ENCODE peak calls at places on chromosome 13, in four cellular contexts. E, B, H and F are unnamed samples.

GRCh38 chr13:111398715-111399299 is 78.4 kb downstream of the TEX29 start:
- DNase-seq in B (no peak), H (peak; percentile 5), E (no peak), F (no peak)

GRCh38 chr13:34810996-34811395 is 131.1 kb upstream of the NBEA start:
- DNase-seq in B (no peak), H (no peak), E (no peak), F (no peak)

GRCh38 chr13:97460004-97460756 is 26.2 kb downstream of the RAP2A start:
- DNase-seq in E (no peak), B (no peak), H (no peak), F (no peak)

GRCh38 chr13:85377783-85378182 is 421.4 kb downstream of the SLITRK6 start:
- DNase-seq in E (peak; percentile 84), B (no peak), H (no peak), F (no peak)

GRCh38 chr13:20174656-20175405 is 14.0 kb upstream of the GJA3 start:
- DNase-seq in H (peak; percentile 89), B (peak; percentile 97), E (peak; percentile 99), F (no peak)

GRCh38 chr13:24074687-24075086 is 85.8 kb upstream of the SPATA13 start:
- DNase-seq in H (peak; percentile 73), E (peak; percentile 54), B (peak; percentile 46), F (no peak)

GRCh38 chr13:22874839-22875238 is 305.9 kb upstream of the SGCG start:
- DNase-seq in E (no peak), H (no peak), B (no peak), F (no peak)

GRCh38 chr13:53064721-53065120 is 36.1 kb downstream of the OLFM4 start:
- DNase-seq in E (no peak), B (no peak), H (no peak), F (no peak)

GRCh38 chr13:97568850-97569249 is 134.9 kb downstream of the RAP2A start:
- DNase-seq in H (peak; percentile 34), E (peak; percentile 6), B (no peak), F (no peak)

GRCh38 chr13:22625691-22626090 is 555.1 kb upstream of the SGCG start:
- DNase-seq in B (no peak), H (no peak), E (no peak), F (no peak)

GRCh38 chr13:62357887-62358645 is 942.4 kb upstream of the PCDH20 start:
- DNase-seq in E (peak; percentile 62), B (no peak), H (no peak), F (no peak)

GRCh38 chr13:33363328-33363727 is 77.8 kb upstream of the STARD13 start:
- DNase-seq in B (no peak), H (no peak), E (no peak), F (no peak)

GRCh38 chr13:63092461-63092860 is 1676.8 kb upstream of the PCDH20 start:
- DNase-seq in B (no peak), E (no peak), H (no peak), F (no peak)

GRCh38 chr13:76968041-76968440 is 19.7 kb downstream of the ACOD1 start:
- DNase-seq in E (no peak), B (no peak), H (no peak), F (no peak)

GRCh38 chr13:76293751-76294150 is 592.5 kb downstream of the KCTD12 start:
- DNase-seq in E (peak; percentile 16), H (no peak), B (no peak), F (no peak)

GRCh38 chr13:48564046-48564445 is 31.2 kb upstream of the RCBTB2 start:
- DNase-seq in H (no peak), E (peak; percentile 52), B (no peak), F (no peak)

GRCh38 chr13:30923423-30923822 is 9.0 kb upstream of the TEX26 start:
- DNase-seq in E (no peak), B (no peak), H (no peak), F (no peak)
- H3K27me3 ChIP-seq in E (peaks cover 66% of the 10 kb centered on the region), B (no peaks in the 10 kb centered on the region), H (no peaks in the 10 kb centered on the region), F (peaks cover 1% of the 10 kb centered on the region)

GRCh38 chr13:31198524-31198923 is 1.3 kb upstream of the B3GLCT start:
- DNase-seq in B (no peak), H (no peak), E (no peak), F (no peak)

GRCh38 chr13:31201341-31202024 is 1.7 kb downstream of the B3GLCT start:
- DNase-seq in B (no peak), E (peak; percentile 50), H (no peak), F (no peak)

GRCh38 chr13:31199849-31200635 is at the start of gene B3GLCT:
- DNase-seq in E (peak; percentile 87), H (peak; percentile 84), B (peak; percentile 68), F (peak; percentile 83)

GRCh38 chr13:31199527-31199848 is 287 bp upstream of the B3GLCT start:
- DNase-seq in E (no peak), B (no peak), H (no peak), F (no peak)

DNA sequence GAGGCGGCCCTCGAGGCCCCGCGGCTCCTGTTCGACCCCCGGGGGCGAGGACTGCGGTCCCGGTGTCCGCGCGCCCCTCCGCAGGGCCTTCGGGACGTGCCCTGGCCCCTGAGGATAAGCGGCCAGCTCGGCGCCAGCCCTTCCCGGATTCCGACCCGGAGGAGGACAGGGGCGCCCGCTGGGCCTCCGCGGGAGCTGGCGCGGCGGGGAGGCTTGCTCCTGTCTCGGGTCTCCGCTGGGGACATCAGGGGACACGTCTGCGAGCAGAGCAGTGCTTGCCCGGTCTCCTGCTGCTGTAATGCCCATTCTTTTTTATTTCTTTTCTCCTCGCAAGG is 828 bp downstream of the B3GLCT start:
- DNase-seq in B (no peak), H (peak; percentile 50), E (peak; percentile 31), F (no peak)
- H3K27ac ChIP-seq in B (peak overlapping the region; percentile 94), H (peak overlapping the region; percentile 93), E (no peak overlapping the region), F (peak overlapping the region; percentile 84)

GRCh38 chr13:112738606-112739005 is 48.8 kb downstream of the ATP11A start:
- DNase-seq in H (no peak), B (no peak), E (no peak), F (no peak)

GRCh38 chr13:112741835-112742570 is 52.2 kb downstream of the ATP11A start:
- DNase-seq in H (no peak), E (no peak), B (no peak), F (no peak)

GRCh38 chr13:112741185-112741755 is 51.4 kb downstream of the ATP11A start:
- DNase-seq in E (no peak), H (no peak), B (no peak), F (no peak)

GRCh38 chr13:112742583-112742982 is 52.7 kb downstream of the ATP11A start:
- DNase-seq in B (no peak), H (no peak), E (no peak), F (no peak)

DNA sequence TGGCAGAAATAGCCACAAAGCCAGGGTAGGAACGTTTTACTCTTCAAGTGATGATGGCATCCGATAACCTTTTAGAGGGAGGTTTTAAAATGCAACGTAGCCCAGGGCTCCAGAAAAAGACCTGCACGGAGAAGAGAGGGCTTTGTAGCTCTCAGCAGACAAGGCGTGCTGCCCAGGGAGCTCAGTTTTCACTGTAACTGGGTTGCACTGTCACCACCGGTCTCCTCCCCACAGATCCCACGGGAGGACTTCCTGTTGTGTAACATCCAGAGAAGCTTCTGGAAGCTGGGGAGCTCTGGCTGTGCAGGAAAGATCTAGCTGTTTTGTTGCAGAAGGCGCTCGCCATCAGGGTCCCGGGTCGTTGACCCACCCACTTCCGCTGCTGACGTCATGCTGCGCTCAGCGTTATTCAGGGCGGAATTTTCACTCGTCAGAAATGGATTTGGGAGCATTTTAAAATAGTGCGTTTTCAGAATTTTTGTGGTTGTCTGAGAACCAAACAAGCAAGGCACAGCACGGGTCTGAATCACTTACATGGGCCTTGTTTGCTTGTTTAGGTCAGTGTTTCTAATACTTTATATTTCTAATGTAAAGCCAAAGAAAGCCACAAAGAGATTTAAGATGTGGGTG is 50.8 kb downstream of the ATP11A start:
- DNase-seq in H (peak; percentile 45), B (peak; percentile 84), E (no peak), F (no peak)
- H3K27me3 ChIP-seq in H (no peaks in the 10 kb centered on the region), B (no peaks in the 10 kb centered on the region), E (no peaks in the 10 kb centered on the region), F (no peaks in the 10 kb centered on the region)

GRCh38 chr13:41310963-41311606 is at the start of gene NAA16:
- DNase-seq in B (peak; percentile 85), H (peak; percentile 88), E (peak; percentile 86), F (peak; percentile 90)

GRCh38 chr13:41313659-41314197 is 2.7 kb downstream of the NAA16 start:
- DNase-seq in B (no peak), E (no peak), H (no peak), F (no peak)

GRCh38 chr13:41315466-41316047 is 4.5 kb downstream of the NAA16 start:
- DNase-seq in B (no peak), E (no peak), H (no peak), F (no peak)

GRCh38 chr13:41311607-41312500 is 787 bp downstream of the NAA16 start:
- DNase-seq in B (no peak), H (peak; percentile 49), E (peak; percentile 35), F (peak; percentile 64)

GRCh38 chr13:41313117-41313516 is 2.0 kb downstream of the NAA16 start:
- DNase-seq in B (no peak), H (no peak), E (no peak), F (no peak)
- H3K27ac ChIP-seq in B (peak overlapping the region; percentile 94), H (no peak overlapping the region), E (no peak overlapping the region), F (no peak overlapping the region)

GRCh38 chr13:112442483-112443090 is 66.4 kb downstream of the SPACA7 start:
- DNase-seq in H (no peak), E (no peak), B (peak; percentile 34), F (no peak)
- H3K27me3 ChIP-seq in H (peaks cover 38% of the 10 kb centered on the region), E (peaks cover 45% of the 10 kb centered on the region), B (peaks cover 4% of the 10 kb centered on the region), F (no peaks in the 10 kb centered on the region)

GRCh38 chr13:44386932-44387556 is 13.4 kb downstream of the SERP2 start:
- DNase-seq in E (no peak), H (no peak), B (no peak), F (no peak)

GRCh38 chr13:44389856-44390255 is 16.2 kb downstream of the SERP2 start:
- DNase-seq in E (no peak), B (no peak), H (no peak), F (no peak)

GRCh38 chr13:44385847-44386246 is 12.2 kb downstream of the SERP2 start:
- DNase-seq in H (no peak), E (no peak), B (no peak), F (no peak)

GRCh38 chr13:44389003-44389666 is 15.5 kb downstream of the SERP2 start:
- DNase-seq in H (no peak), B (no peak), E (no peak), F (no peak)

DNA sequence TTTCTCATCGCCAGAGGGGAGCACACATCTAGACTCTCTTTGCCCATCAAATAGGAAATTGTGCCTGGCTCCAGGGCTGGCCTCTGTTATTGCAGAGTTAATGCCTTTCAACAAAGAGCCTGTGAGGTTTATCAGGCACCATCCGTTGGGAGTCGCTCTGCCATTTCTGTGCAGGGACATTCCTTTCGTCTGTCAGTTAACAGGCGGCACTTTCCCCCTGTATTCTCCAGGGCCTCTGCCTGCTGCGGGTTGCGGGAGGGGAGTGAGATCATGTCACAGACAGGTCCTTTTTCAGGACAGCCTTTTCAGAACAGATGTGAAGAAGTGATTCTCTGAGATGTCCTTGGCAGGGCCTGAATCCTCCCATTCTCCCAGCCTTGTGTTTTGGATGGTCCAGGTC is 14.8 kb downstream of the SERP2 start:
- DNase-seq in B (no peak), H (no peak), E (no peak), F (no peak)
- H3K27ac ChIP-seq in B (peak overlapping the region; percentile 69), H (no peak overlapping the region), E (no peak overlapping the region), F (no peak overlapping the region)

DNA sequence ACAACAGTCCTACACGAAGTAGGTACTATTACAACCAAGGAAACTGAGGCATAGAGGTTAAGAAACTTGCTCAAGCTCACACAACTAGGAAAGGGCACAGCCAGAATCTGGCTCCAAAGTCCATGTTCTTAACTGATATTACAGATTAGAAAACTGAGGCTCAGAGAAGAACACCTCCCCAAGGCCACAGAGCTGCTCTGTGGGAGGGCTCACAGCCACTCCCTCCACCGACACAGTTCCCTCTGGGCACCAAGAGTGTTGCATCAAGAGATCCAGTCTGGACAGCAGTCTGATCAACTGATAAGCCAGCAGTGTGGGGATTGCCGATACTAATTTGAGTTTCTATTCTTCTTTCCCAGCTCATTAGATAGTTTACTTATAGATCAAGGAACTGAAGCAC is 29.5 kb downstream of the SLC15A1 start:
- DNase-seq in E (no peak), B (no peak), H (no peak), F (no peak)
- H3K27me3 ChIP-seq in E (no peaks in the 10 kb centered on the region), B (no peaks in the 10 kb centered on the region), H (no peaks in the 10 kb centered on the region), F (peaks cover 3% of the 10 kb centered on the region)